ENCODE peak calls at places on chromosomes 11 and 22, in eight cellular contexts. One of them, this sample, is unnamed. For H3K4me1, the result is how much of the 10 kb centered on the place peaks cover.

GRCh38 chr11:126158054-126158791 is 53.2 kb downstream of the RPUSD4 start:
- DNase-seq in pancreas: no peak
- DNase-seq in body of pancreas: no peak
- DNase-seq in colonic mucosa: no peak
- DNase-seq in thoracic aorta: no peak
- DNase-seq in GM12878: no peak
- DNase-seq in HAP-1: no peak
- DNase-seq in GM23338: no peak
- DNase-seq in this sample: no peak

GRCh38 chr11:36594316-36594989 is at the start of gene IFTAP:
- DNase-seq in pancreas: peak
- DNase-seq in body of pancreas: peak
- DNase-seq in colonic mucosa: peak
- DNase-seq in thoracic aorta: peak
- DNase-seq in GM12878: no peak
- DNase-seq in HAP-1: peak
- DNase-seq in GM23338: peak
- DNase-seq in this sample: peak

GRCh38 chr11:7858001-7858400 is 61.3 kb upstream of the OR5P2 start:
- DNase-seq in pancreas: no peak
- DNase-seq in body of pancreas: no peak
- DNase-seq in colonic mucosa: no peak
- DNase-seq in thoracic aorta: no peak
- DNase-seq in GM12878: no peak
- DNase-seq in HAP-1: no peak
- DNase-seq in GM23338: no peak
- DNase-seq in this sample: no peak

GRCh38 chr22:37498289-37498909 is 12.2 kb upstream of the MFNG start:
- DNase-seq in pancreas: no peak
- DNase-seq in body of pancreas: peak
- DNase-seq in colonic mucosa: peak
- DNase-seq in thoracic aorta: no peak
- DNase-seq in GM12878: peak
- DNase-seq in HAP-1: no peak
- DNase-seq in GM23338: peak
- DNase-seq in this sample: peak

GRCh38 chr11:44032304-44033085 is 15.3 kb upstream of the ACCSL start:
- DNase-seq in pancreas: no peak
- DNase-seq in body of pancreas: no peak
- DNase-seq in colonic mucosa: no peak
- DNase-seq in thoracic aorta: peak
- DNase-seq in GM12878: no peak
- DNase-seq in HAP-1: no peak
- DNase-seq in GM23338: no peak
- DNase-seq in this sample: no peak

GRCh38 chr11:128506999-128507591 is 80.3 kb downstream of the ETS1 start:
- DNase-seq in pancreas: peak
- DNase-seq in body of pancreas: peak
- DNase-seq in colonic mucosa: peak
- DNase-seq in thoracic aorta: peak
- DNase-seq in GM12878: no peak
- DNase-seq in HAP-1: peak
- DNase-seq in GM23338: peak
- DNase-seq in this sample: peak

GRCh38 chr22:32684822-32685187 is 116.7 kb upstream of the TIMP3 start:
- DNase-seq in pancreas: no peak
- DNase-seq in body of pancreas: no peak
- DNase-seq in colonic mucosa: no peak
- DNase-seq in thoracic aorta: no peak
- DNase-seq in GM12878: no peak
- DNase-seq in HAP-1: no peak
- DNase-seq in GM23338: no peak
- DNase-seq in this sample: no peak

GRCh38 chr22:32409977-32410376 is 2.1 kb downstream of the RTCB start:
- DNase-seq in pancreas: no peak
- DNase-seq in body of pancreas: no peak
- DNase-seq in colonic mucosa: peak
- DNase-seq in thoracic aorta: no peak
- DNase-seq in GM12878: no peak
- DNase-seq in HAP-1: no peak
- DNase-seq in GM23338: no peak
- DNase-seq in this sample: no peak

GRCh38 chr11:18173225-18173866 is 709 bp downstream of the MRGPRX4 start:
- DNase-seq in pancreas: no peak
- DNase-seq in body of pancreas: no peak
- DNase-seq in colonic mucosa: no peak
- DNase-seq in thoracic aorta: no peak
- DNase-seq in GM12878: no peak
- DNase-seq in HAP-1: no peak
- DNase-seq in GM23338: no peak
- DNase-seq in this sample: no peak

GRCh38 chr11:113690619-113691569 is 15.2 kb downstream of the TMPRSS5 start:
- DNase-seq in pancreas: no peak
- DNase-seq in body of pancreas: no peak
- DNase-seq in colonic mucosa: peak
- DNase-seq in thoracic aorta: no peak
- DNase-seq in GM12878: no peak
- DNase-seq in HAP-1: no peak
- DNase-seq in GM23338: peak
- DNase-seq in this sample: peak

GRCh38 chr22:23246982-23247766 is 66.9 kb downstream of the BCR start:
- DNase-seq in pancreas: no peak
- DNase-seq in body of pancreas: no peak
- DNase-seq in colonic mucosa: no peak
- DNase-seq in thoracic aorta: no peak
- DNase-seq in GM12878: no peak
- DNase-seq in HAP-1: no peak
- DNase-seq in GM23338: no peak
- DNase-seq in this sample: no peak
- H3K4me1 ChIP-seq in pancreas: under half
- H3K4me1 ChIP-seq in body of pancreas: under half
- H3K4me1 ChIP-seq in colonic mucosa: under half
- H3K4me1 ChIP-seq in thoracic aorta: under half
- H3K4me1 ChIP-seq in GM12878: under half
- H3K4me1 ChIP-seq in HAP-1: under half
- H3K4me1 ChIP-seq in GM23338: half or more
- H3K4me1 ChIP-seq in this sample: under half

DNA sequence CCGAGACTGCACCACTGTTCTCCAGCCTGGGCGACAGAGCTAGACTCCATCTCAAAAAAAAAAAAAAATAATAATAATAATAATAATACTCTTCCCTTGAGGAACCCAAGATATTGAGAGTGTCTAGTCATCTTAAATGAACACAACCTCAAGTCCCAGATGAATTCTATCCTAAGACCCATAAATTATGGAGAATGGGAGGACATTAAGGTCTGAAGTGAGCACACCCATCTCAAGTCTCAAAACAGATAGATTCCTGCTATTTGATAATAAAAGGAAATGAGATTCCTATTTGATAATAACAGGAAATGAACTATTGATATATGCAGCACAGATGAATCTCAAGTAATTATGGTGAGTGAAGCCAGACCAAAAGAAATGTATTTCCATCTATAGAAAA is 51.5 kb downstream of the MAPK1 start:
- DNase-seq in pancreas: no peak
- DNase-seq in body of pancreas: no peak
- DNase-seq in colonic mucosa: no peak
- DNase-seq in thoracic aorta: no peak
- DNase-seq in GM12878: no peak
- DNase-seq in HAP-1: no peak
- DNase-seq in GM23338: no peak
- DNase-seq in this sample: no peak
- H3K4me1 ChIP-seq in pancreas: under half
- H3K4me1 ChIP-seq in body of pancreas: under half
- H3K4me1 ChIP-seq in colonic mucosa: under half
- H3K4me1 ChIP-seq in thoracic aorta: under half
- H3K4me1 ChIP-seq in GM12878: under half
- H3K4me1 ChIP-seq in HAP-1: under half
- H3K4me1 ChIP-seq in GM23338: under half
- H3K4me1 ChIP-seq in this sample: under half

GRCh38 chr22:46774456-46775363 is 12.3 kb downstream of the TBC1D22A start:
- DNase-seq in pancreas: no peak
- DNase-seq in body of pancreas: no peak
- DNase-seq in colonic mucosa: no peak
- DNase-seq in thoracic aorta: no peak
- DNase-seq in GM12878: no peak
- DNase-seq in HAP-1: no peak
- DNase-seq in GM23338: no peak
- DNase-seq in this sample: no peak
- H3K4me1 ChIP-seq in pancreas: under half
- H3K4me1 ChIP-seq in body of pancreas: under half
- H3K4me1 ChIP-seq in colonic mucosa: under half
- H3K4me1 ChIP-seq in thoracic aorta: under half
- H3K4me1 ChIP-seq in GM12878: half or more
- H3K4me1 ChIP-seq in HAP-1: under half
- H3K4me1 ChIP-seq in GM23338: under half
- H3K4me1 ChIP-seq in this sample: under half

DNA sequence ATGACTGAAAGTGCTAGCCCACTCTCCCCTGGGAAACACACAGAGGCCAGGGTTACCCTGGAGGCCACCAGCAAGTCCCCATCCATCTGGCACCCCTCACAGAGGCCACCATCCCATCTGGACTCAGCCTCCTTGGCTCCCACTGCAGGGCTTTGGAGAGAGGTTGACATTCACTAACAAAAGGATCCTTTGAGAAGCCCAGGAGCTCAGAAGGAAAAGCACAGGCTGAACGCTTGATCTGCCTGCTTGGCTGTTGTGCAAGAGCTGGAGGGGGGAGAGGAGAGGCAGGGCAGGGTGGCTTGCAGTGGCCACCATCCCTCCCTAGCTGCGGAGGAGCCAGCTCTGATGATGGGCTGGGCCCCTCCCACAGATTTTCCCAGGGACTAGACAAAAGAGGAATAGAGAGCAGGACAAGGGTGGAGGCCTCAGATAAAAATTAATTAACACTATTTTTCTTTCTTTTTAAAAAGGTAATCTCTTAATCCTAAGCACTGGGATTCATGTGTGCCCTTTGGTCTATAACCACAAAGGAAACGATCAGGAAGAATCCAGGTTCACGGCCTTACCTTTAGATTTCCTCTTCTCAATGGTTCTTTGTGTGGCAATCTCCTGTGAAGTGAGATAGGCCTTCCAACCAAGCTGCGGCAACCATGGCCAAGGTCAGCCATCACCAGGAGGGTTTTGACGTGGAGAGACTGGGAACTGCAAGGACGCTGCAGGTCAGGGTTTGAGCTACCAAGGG is 154.7 kb downstream of the BARX2 start:
- DNase-seq in pancreas: no peak
- DNase-seq in body of pancreas: no peak
- DNase-seq in colonic mucosa: no peak
- DNase-seq in thoracic aorta: no peak
- DNase-seq in GM12878: no peak
- DNase-seq in HAP-1: no peak
- DNase-seq in GM23338: peak
- DNase-seq in this sample: no peak
- H3K4me1 ChIP-seq in pancreas: under half
- H3K4me1 ChIP-seq in body of pancreas: under half
- H3K4me1 ChIP-seq in colonic mucosa: under half
- H3K4me1 ChIP-seq in thoracic aorta: under half
- H3K4me1 ChIP-seq in GM12878: under half
- H3K4me1 ChIP-seq in HAP-1: under half
- H3K4me1 ChIP-seq in GM23338: under half
- H3K4me1 ChIP-seq in this sample: under half

DNA sequence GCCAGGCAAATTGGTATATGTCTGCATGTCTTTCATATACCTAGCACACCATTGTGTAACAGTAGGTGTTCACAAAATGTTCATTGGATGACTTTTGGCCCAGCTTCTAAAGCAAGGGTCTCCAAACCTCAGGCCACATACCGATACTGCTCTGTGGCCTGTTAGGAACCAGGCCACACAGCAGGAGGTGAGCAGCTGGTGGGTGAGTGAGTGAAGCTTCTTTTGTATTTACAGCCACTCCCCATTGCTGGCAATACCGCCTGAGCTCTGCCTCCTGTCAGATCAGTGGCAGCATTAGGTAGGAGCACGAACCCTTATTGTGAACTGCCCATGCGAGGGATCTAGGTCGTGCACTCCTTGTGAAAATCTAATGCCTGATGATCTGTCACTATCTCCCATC is 836.6 kb downstream of the NTM start:
- DNase-seq in pancreas: no peak
- DNase-seq in body of pancreas: no peak
- DNase-seq in colonic mucosa: no peak
- DNase-seq in thoracic aorta: no peak
- DNase-seq in GM12878: no peak
- DNase-seq in HAP-1: no peak
- DNase-seq in GM23338: no peak
- DNase-seq in this sample: no peak
- H3K4me1 ChIP-seq in pancreas: under half
- H3K4me1 ChIP-seq in body of pancreas: under half
- H3K4me1 ChIP-seq in colonic mucosa: under half
- H3K4me1 ChIP-seq in thoracic aorta: under half
- H3K4me1 ChIP-seq in GM12878: under half
- H3K4me1 ChIP-seq in HAP-1: under half
- H3K4me1 ChIP-seq in GM23338: under half
- H3K4me1 ChIP-seq in this sample: under half

GRCh38 chr11:65131417-65131776 is 2.9 kb downstream of the SYVN1 start:
- DNase-seq in pancreas: peak
- DNase-seq in body of pancreas: no peak
- DNase-seq in colonic mucosa: no peak
- DNase-seq in thoracic aorta: no peak
- DNase-seq in GM12878: no peak
- DNase-seq in HAP-1: no peak
- DNase-seq in GM23338: no peak
- DNase-seq in this sample: no peak
- H3K4me1 ChIP-seq in pancreas: under half
- H3K4me1 ChIP-seq in body of pancreas: under half
- H3K4me1 ChIP-seq in colonic mucosa: under half
- H3K4me1 ChIP-seq in thoracic aorta: under half
- H3K4me1 ChIP-seq in GM12878: under half
- H3K4me1 ChIP-seq in HAP-1: under half
- H3K4me1 ChIP-seq in GM23338: under half
- H3K4me1 ChIP-seq in this sample: under half

This sample was measured in BE2C.